ENCODE peak calls at places on chromosomes 7 and 10, in six cellular contexts. Y is fibroblast of the aortic adventitia, Z is hepatocyte, J is A549, G is HCT116, L is stomach. U is an unnamed sample.

GRCh38 chr10:23171232-23171876 is 20.8 kb upstream of the PTF1A start:
- DNase-seq in J (no peak), Z (peak; percentile 75), G (no peak), Y (peak; percentile 38), L (no peak), U (no peak)

GRCh38 chr10:7956508-7956907 is 98.0 kb upstream of the GATA3 start:
- DNase-seq in L (no peak), G (no peak), Z (no peak), J (peak; percentile 35), Y (peak; percentile 85), U (peak; percentile 43)

GRCh38 chr7:101138149-101138870 is 11.4 kb downstream of the SERPINE1 start:
- DNase-seq in G (peak; percentile 97), L (peak; percentile 79), J (peak; percentile 96), Y (peak; percentile 96), Z (peak; percentile 93), U (peak; percentile 90)

GRCh38 chr10:104038958-104039752 is 46.5 kb downstream of the COL17A1 start:
- DNase-seq in Z (no peak), L (no peak), G (no peak), Y (no peak), J (no peak), U (no peak)

GRCh38 chr10:27701971-27702537 is 43.6 kb downstream of the MKX start:
- DNase-seq in G (no peak), J (no peak), Y (no peak), L (no peak), Z (no peak), U (no peak)

GRCh38 chr7:128188396-128189230 is 52.5 kb upstream of the LEP start:
- DNase-seq in L (no peak), J (no peak), Z (no peak), Y (no peak), G (no peak), U (no peak)

GRCh38 chr7:38630720-38631673 is at the start of gene AMPH:
- DNase-seq in Y (peak; percentile 11), G (no peak), L (no peak), J (peak; percentile 10), Z (peak; percentile 57), U (no peak)

GRCh38 chr10:132384618-132385510 is 12.1 kb upstream of the PWWP2B start:
- DNase-seq in Y (no peak), J (no peak), G (no peak), L (no peak), Z (no peak), U (no peak)

GRCh38 chr7:140397784-140398750 is at the start of gene SLC37A3:
- DNase-seq in L (peak; percentile 91), G (peak; percentile 49), Z (peak; percentile 95), Y (peak; percentile 94), J (peak; percentile 75), U (peak; percentile 87)

GRCh38 chr7:101216860-101217387 is 457 bp downstream of the PLOD3 start:
- DNase-seq in J (no peak), Z (no peak), Y (peak; percentile 17), L (no peak), G (no peak), U (no peak)

GRCh38 chr7:130365093-130365492 is 15.2 kb upstream of the CPA1 start:
- DNase-seq in Y (no peak), Z (no peak), J (no peak), G (no peak), L (no peak), U (no peak)

GRCh38 chr7:109261781-109262180 is 692.1 kb downstream of the DNAJB9 start:
- DNase-seq in J (no peak), G (no peak), Y (no peak), L (no peak), Z (no peak), U (no peak)

GRCh38 chr7:155296788-155297516 is 726 bp upstream of the INSIG1 start:
- DNase-seq in L (peak; percentile 58), Y (peak; percentile 73), Z (peak; percentile 81), J (peak; percentile 46), G (no peak), U (peak; percentile 76)

GRCh38 chr10:33900591-33900990 is 566.1 kb upstream of the NRP1 start:
- DNase-seq in G (no peak), J (no peak), Z (no peak), Y (peak; percentile 80), L (no peak), U (no peak)

GRCh38 chr7:141477866-141478265 is 73.3 kb upstream of the AGK start:
- DNase-seq in J (no peak), Y (no peak), L (no peak), G (no peak), Z (no peak), U (no peak)

GRCh38 chr7:122143376-122143750 is 686 bp downstream of the AASS start:
- DNase-seq in J (no peak), L (peak; percentile 28), Z (peak; percentile 16), G (no peak), Y (peak; percentile 34), U (peak; percentile 7)

GRCh38 chr10:69988094-69988493 is 64.6 kb upstream of the MACROH2A2 start:
- DNase-seq in J (no peak), G (no peak), Z (no peak), Y (no peak), L (no peak), U (no peak)

GRCh38 chr7:65722361-65722792 is 150.5 kb upstream of the VKORC1L1 start:
- DNase-seq in G (peak; percentile 37), J (peak; percentile 39), Z (peak; percentile 74), L (peak; percentile 77), Y (peak; percentile 31), U (peak; percentile 65)

GRCh38 chr10:88094795-88095194 is 231.4 kb downstream of the PTEN start:
- DNase-seq in J (no peak), Z (no peak), L (no peak), Y (no peak), G (no peak), U (no peak)

GRCh38 chr10:1679821-1680650 is 57.3 kb downstream of the ADARB2 start:
- DNase-seq in J (no peak), G (no peak), L (no peak), Y (no peak), Z (no peak), U (no peak)

GRCh38 chr7:47449810-47450586 is 131.9 kb downstream of the TNS3 start:
- DNase-seq in L (no peak), J (no peak), Z (no peak), G (no peak), Y (peak; percentile 37), U (no peak)

GRCh38 chr7:55964802-55965470 is 551 bp downstream of the NIPSNAP2 start:
- DNase-seq in G (peak; percentile 13), L (peak; percentile 80), Y (peak; percentile 60), J (peak; percentile 69), Z (no peak), U (peak; percentile 84)

GRCh38 chr10:49365675-49366415 is 30.0 kb downstream of the DRGX start:
- DNase-seq in L (no peak), G (no peak), Z (no peak), Y (no peak), J (no peak), U (no peak)
- TF ChIP-seq CTCF in L (no peak), G (no peak), Z (no peak), Y (no peak), J (no peak), U (no peak)

GRCh38 chr10:84540617-84541288 is 212.4 kb downstream of the CCSER2 start:
- DNase-seq in G (no peak), Y (peak; percentile 54), L (peak; percentile 64), J (peak; percentile 53), Z (peak; percentile 75), U (peak; percentile 59)

GRCh38 chr10:84543948-84544347 is 215.6 kb downstream of the CCSER2 start:
- DNase-seq in Y (no peak), G (no peak), J (peak; percentile 58), Z (no peak), L (no peak), U (no peak)

GRCh38 chr10:84541289-84541637 is 212.9 kb downstream of the CCSER2 start:
- DNase-seq in J (peak; percentile 46), Y (no peak), Z (no peak), G (no peak), L (no peak), U (peak; percentile 33)

GRCh38 chr10:84542552-84542951 is 214.2 kb downstream of the CCSER2 start:
- DNase-seq in J (no peak), G (no peak), L (no peak), Y (no peak), Z (no peak), U (no peak)

DNA sequence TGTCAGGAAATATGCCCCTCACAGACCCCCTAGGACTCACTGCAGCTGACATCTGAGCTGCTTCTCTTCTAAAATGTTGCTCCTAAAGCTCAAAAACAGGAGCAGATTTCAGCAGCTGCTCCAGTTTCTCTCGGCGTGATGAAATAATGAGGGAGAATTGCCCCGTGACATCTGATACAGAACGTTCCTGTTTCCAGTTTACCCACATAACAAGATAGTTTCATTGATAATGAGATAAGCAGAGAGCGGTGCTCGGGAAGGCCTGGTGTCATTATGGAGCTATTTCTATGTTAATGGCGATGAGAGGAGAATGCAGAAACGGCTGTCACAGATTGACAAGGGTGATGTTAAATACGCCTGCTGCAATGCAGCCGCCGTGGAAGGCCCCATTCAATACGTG is 214.7 kb downstream of the CCSER2 start:
- DNase-seq in L (no peak), J (no peak), G (no peak), Z (no peak), Y (no peak), U (no peak)
- H3K4me3 ChIP-seq in L (no peak overlapping the region), J (no peak overlapping the region), G (no peak overlapping the region), Z (no peak overlapping the region), Y (no peak overlapping the region), U (no peak overlapping the region)

DNA sequence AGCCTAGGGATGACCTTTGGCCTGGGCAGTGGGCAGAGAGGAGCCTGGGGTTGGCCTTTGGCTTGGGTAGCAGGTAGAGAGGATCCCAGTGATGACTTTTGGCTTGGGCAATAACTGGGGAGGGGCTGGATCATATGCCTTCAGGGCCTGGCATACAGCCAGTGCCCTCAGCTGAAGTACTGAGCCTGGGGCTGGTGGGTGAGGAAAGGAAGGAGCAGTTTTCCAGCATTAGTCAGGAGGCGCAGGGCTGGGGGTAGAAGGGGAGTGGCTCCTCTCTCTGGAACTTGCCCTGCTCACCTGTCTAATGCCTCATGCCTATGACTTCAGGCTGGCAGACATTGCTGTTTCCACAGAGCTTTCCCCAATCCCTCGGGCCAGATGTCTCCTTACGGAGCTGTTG is 15.2 kb upstream of the COMTD1 start:
- DNase-seq in G (no peak), J (no peak), Z (no peak), L (no peak), Y (no peak), U (no peak)
- TF ChIP-seq CTCF in G (no peak), J (no peak), Z (no peak), L (no peak), Y (no peak), U (no peak)

DNA sequence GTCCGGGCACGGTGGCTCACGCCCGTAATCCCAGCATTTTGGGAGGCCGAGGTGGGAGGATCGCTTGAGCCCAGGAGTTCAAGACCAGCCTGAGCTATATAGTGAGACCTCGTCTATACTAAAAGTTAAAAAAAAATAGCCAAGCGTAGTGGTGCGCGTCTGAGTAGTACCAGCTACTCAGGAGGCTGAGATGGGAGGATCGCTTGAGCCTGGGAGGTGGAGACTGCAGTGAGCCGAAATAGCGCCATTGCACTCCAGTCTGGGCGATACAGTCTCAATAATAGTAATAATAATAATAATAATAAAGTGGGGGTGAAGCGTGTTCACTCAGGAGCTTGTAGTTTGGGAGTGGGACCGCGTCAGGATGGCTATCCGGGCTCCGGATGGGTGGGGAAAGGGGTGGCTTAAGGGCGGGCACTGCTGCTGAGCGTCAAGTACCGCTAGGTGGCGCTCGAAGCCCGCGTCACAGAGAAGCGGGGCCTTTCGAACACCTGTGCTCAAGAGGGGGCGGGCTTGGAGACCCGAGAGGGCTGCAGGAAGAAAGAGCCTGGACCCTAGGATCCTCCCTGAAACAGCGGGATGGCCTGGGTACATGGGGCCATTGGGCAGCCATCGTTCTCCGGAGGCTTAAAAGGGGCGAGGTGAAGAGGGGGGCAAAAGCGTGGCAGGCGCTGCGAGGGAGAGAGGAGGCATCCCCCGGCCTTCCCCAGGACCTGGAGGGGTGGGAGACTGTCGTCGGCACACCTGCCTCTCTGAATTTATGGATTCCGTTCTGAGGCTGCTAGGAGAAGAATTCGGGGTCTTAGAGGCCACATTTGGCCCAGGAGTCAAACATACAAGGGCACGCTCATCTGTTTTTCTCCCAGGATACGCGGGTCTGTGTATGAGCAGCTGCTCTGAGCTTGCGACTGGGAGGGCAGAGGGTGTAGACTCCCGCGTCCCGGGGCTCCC is 14.5 kb downstream of the LBX1 start:
- DNase-seq in Z (peak; percentile 84), J (peak; percentile 74), L (peak; percentile 65), Y (peak; percentile 43), G (peak; percentile 66), U (peak; percentile 73)
- H3K4me3 ChIP-seq in Z (no peak overlapping the region), J (peak overlapping the region; percentile 40), L (peak overlapping the region; percentile 45), Y (no peak overlapping the region), G (peak overlapping the region; percentile 63), U (no peak overlapping the region)

U was measured in GM12865.